ENCODE peak calls at places on chromosomes 6 and 20, in seven cellular contexts. N is mesenchymal stem cell, P is IMR-90, M is mesendoderm, E is H1, F is neuronal stem cell, I is H9. B is an unnamed sample.

GRCh38 chr6:16576391-16577368 is 184.6 kb downstream of the ATXN1 start:
- DNase-seq in I (no peak), N (peak), P (no peak), E (no peak), M (no peak), F (no peak), B (no peak)

GRCh38 chr6:14286144-14286543 is 168.6 kb downstream of the CD83 start:
- DNase-seq in M (no peak), I (no peak), P (peak), N (no peak), E (peak), F (no peak), B (no peak)

GRCh38 chr20:53574819-53575218 is 18.8 kb downstream of the ZNF217 start:
- DNase-seq in N (no peak), M (no peak), I (no peak), E (no peak), P (no peak), F (no peak), B (no peak)

GRCh38 chr6:41581381-41581991 is 35.3 kb downstream of the FOXP4 start:
- DNase-seq in P (peak), N (peak), E (no peak), F (no peak), I (no peak), M (no peak), B (no peak)

GRCh38 chr20:44467289-44467883 is 8.3 kb upstream of the TTPAL start:
- DNase-seq in M (no peak), F (no peak), N (peak), I (no peak), P (no peak), E (peak), B (no peak)

GRCh38 chr6:32785781-32786533 is 22.6 kb upstream of the HLA-DQB2 start:
- DNase-seq in M (peak), I (peak), F (peak), N (peak), P (peak), E (peak), B (peak)

GRCh38 chr6:169058634-169059033 is 195.0 kb downstream of the THBS2 start:
- DNase-seq in I (no peak), N (no peak), P (no peak), E (no peak), M (no peak), F (no peak), B (no peak)

GRCh38 chr6:24126586-24127192 is 674 bp downstream of the NRSN1 start:
- DNase-seq in E (peak), P (peak), N (peak), I (peak), M (peak), F (peak), B (peak)

GRCh38 chr20:18839507-18840247 is 26.1 kb downstream of the SCP2D1 start:
- DNase-seq in N (no peak), F (peak), M (no peak), I (no peak), E (no peak), P (no peak), B (no peak)

GRCh38 chr6:156283091-156283490 is 494.1 kb upstream of the ARID1B start:
- DNase-seq in M (peak), N (no peak), E (no peak), I (no peak), F (no peak), P (no peak), B (no peak)

GRCh38 chr6:56490994-56491393 is 151.7 kb downstream of the DST start:
- DNase-seq in E (no peak), P (peak), F (no peak), N (peak), M (no peak), I (no peak), B (peak)

GRCh38 chr20:57398901-57399535 is 7.8 kb downstream of the RBM38 start:
- DNase-seq in E (no peak), N (no peak), F (no peak), I (no peak), M (no peak), P (no peak), B (no peak)

GRCh38 chr6:79048611-79049010 is 29.4 kb downstream of the PHIP start:
- DNase-seq in E (no peak), N (peak), P (peak), M (peak), F (no peak), I (peak), B (peak)

GRCh38 chr6:150685860-150686259 is 86.2 kb downstream of the PLEKHG1 start:
- DNase-seq in P (peak), M (peak), N (no peak), E (peak), F (no peak), I (peak), B (peak)

GRCh38 chr20:59253779-59254319 is 46.6 kb upstream of the EDN3 start:
- DNase-seq in F (no peak), M (peak), P (no peak), E (no peak), N (no peak), I (no peak), B (no peak)

GRCh38 chr6:98844244-98845161 is 10.1 kb downstream of the POU3F2 start:
- DNase-seq in N (no peak), E (peak), P (no peak), I (no peak), F (peak), M (no peak), B (no peak)

GRCh38 chr6:112096901-112097300 is 9.5 kb downstream of the FAM229B start:
- DNase-seq in M (no peak), F (no peak), E (no peak), N (no peak), P (no peak), I (no peak), B (no peak)

GRCh38 chr20:56839791-56840190 is 210.7 kb downstream of the TFAP2C start:
- DNase-seq in M (no peak), N (no peak), P (no peak), E (no peak), F (no peak), I (no peak), B (no peak)

GRCh38 chr6:163863565-163863964 is 449.0 kb downstream of the QKI start:
- DNase-seq in N (no peak), I (peak), M (no peak), E (no peak), F (no peak), P (no peak), B (no peak)

GRCh38 chr6:119541132-119541905 is 191.8 kb upstream of the MAN1A1 start:
- DNase-seq in N (peak), F (no peak), E (no peak), M (no peak), I (no peak), P (peak), B (no peak)

GRCh38 chr6:74333406-74333805 is 637.4 kb downstream of the CD109 start:
- DNase-seq in P (peak), E (no peak), M (no peak), F (no peak), I (no peak), N (peak), B (no peak)

GRCh38 chr6:85130743-85131142 is 319.1 kb upstream of the NT5E start:
- DNase-seq in M (no peak), F (no peak), P (no peak), N (peak), I (no peak), E (no peak), B (no peak)

GRCh38 chr20:50415516-50416268 is 94.5 kb upstream of the PTPN1 start:
- DNase-seq in I (peak), E (peak), F (no peak), N (peak), P (peak), M (no peak), B (peak)

GRCh38 chr6:153312633-153313032 is 181.6 kb upstream of the RGS17 start:
- DNase-seq in F (no peak), N (peak), I (peak), P (peak), M (peak), E (peak), B (no peak)

GRCh38 chr20:57714409-57715267 is 4.8 kb upstream of the PMEPA1 start:
- DNase-seq in N (peak), F (no peak), P (peak), M (no peak), I (no peak), E (no peak), B (peak)

GRCh38 chr6:26571592-26572296 is 25.0 kb upstream of the ABT1 start:
- DNase-seq in N (peak), E (peak), F (peak), P (peak), I (peak), M (peak), B (peak)

GRCh38 chr6:14641401-14641800 is 523.8 kb downstream of the CD83 start:
- DNase-seq in E (no peak), M (peak), I (no peak), N (no peak), P (no peak), F (no peak), B (no peak)

GRCh38 chr20:25076731-25077609 is 5.0 kb downstream of the VSX1 start:
- DNase-seq in N (no peak), F (no peak), E (no peak), M (no peak), I (peak), P (peak), B (no peak)

GRCh38 chr6:39263299-39264037 is 34.2 kb upstream of the KCNK5 start:
- DNase-seq in N (no peak), I (no peak), E (no peak), M (peak), P (no peak), F (no peak), B (no peak)

GRCh38 chr6:85594197-85594930 is 706 bp upstream of the SNX14 start:
- DNase-seq in N (no peak), E (no peak), I (no peak), M (peak), P (peak), F (no peak), B (peak)

GRCh38 chr6:123962508-123962907 is 158.8 kb downstream of the NKAIN2 start:
- DNase-seq in N (no peak), F (no peak), E (no peak), I (no peak), M (no peak), P (no peak), B (no peak)

GRCh38 chr6:87436435-87436834 is 28.7 kb downstream of the CFAP206 start:
- DNase-seq in P (peak), F (peak), I (peak), E (peak), M (peak), N (peak), B (peak)

GRCh38 chr6:72894091-72894490 is 272.2 kb downstream of the KCNQ5 start:
- DNase-seq in E (no peak), F (no peak), N (no peak), M (no peak), I (no peak), P (no peak), B (no peak)

GRCh38 chr20:35344354-35344837 is 52.2 kb upstream of the FAM83C start:
- DNase-seq in N (peak), E (no peak), F (no peak), M (no peak), I (no peak), P (peak), B (no peak)

GRCh38 chr6:52106994-52107393 is 19.6 kb upstream of the PKHD1 start:
- DNase-seq in P (no peak), F (no peak), N (no peak), I (no peak), M (no peak), E (no peak), B (no peak)

GRCh38 chr6:52104979-52105378 is 17.6 kb upstream of the PKHD1 start:
- DNase-seq in I (no peak), P (no peak), F (no peak), M (no peak), N (no peak), E (no peak), B (no peak)

GRCh38 chr6:52103661-52104060 is 16.2 kb upstream of the PKHD1 start:
- DNase-seq in P (no peak), E (no peak), M (no peak), F (no peak), N (no peak), I (no peak), B (no peak)

GRCh38 chr6:52108128-52108527 is 20.7 kb upstream of the PKHD1 start:
- DNase-seq in I (peak), P (no peak), E (no peak), F (no peak), M (peak), N (no peak), B (no peak)

GRCh38 chr6:52109073-52109635 is 21.7 kb upstream of the PKHD1 start:
- DNase-seq in P (no peak), F (no peak), I (no peak), E (no peak), M (no peak), N (no peak), B (no peak)
- H2BK120ac ChIP-seq in P (no peak), F (no peak), I (no peak), E (no peak), M (no peak), N (no peak), B (no peak)

GRCh38 chr6:158285321-158285960 is 26.8 kb upstream of the TULP4 start:
- DNase-seq in N (no peak), F (peak), I (no peak), P (peak), E (no peak), M (no peak), B (no peak)

GRCh38 chr6:158278015-158278414 is 34.2 kb upstream of the TULP4 start:
- DNase-seq in I (no peak), F (no peak), M (no peak), P (no peak), E (no peak), N (no peak), B (no peak)

GRCh38 chr6:158283304-158284005 is 28.8 kb upstream of the TULP4 start:
- DNase-seq in P (peak), N (peak), I (peak), E (no peak), F (peak), M (peak), B (no peak)

GRCh38 chr6:158284340-158285210 is 27.7 kb upstream of the TULP4 start:
- DNase-seq in N (no peak), I (peak), M (peak), E (no peak), F (peak), P (peak), B (no peak)

GRCh38 chr6:158279615-158280014 is 32.6 kb upstream of the TULP4 start:
- DNase-seq in E (no peak), I (no peak), F (no peak), M (no peak), P (peak), N (no peak), B (no peak)
- H2BK120ac ChIP-seq in E (no peak), I (no peak), F (no peak), M (no peak), P (no peak), N (no peak), B (no peak)

GRCh38 chr6:126886106-126886505 is 232.4 kb upstream of the RSPO3 start:
- DNase-seq in E (no peak), I (no peak), P (no peak), N (peak), F (no peak), M (no peak), B (no peak)

GRCh38 chr6:126888727-126889725 is 229.4 kb upstream of the RSPO3 start:
- DNase-seq in I (no peak), P (no peak), E (no peak), N (no peak), M (peak), F (no peak), B (no peak)

GRCh38 chr6:126891158-126891557 is 227.3 kb upstream of the RSPO3 start:
- DNase-seq in E (no peak), P (no peak), I (no peak), M (no peak), F (no peak), N (no peak), B (no peak)

DNA sequence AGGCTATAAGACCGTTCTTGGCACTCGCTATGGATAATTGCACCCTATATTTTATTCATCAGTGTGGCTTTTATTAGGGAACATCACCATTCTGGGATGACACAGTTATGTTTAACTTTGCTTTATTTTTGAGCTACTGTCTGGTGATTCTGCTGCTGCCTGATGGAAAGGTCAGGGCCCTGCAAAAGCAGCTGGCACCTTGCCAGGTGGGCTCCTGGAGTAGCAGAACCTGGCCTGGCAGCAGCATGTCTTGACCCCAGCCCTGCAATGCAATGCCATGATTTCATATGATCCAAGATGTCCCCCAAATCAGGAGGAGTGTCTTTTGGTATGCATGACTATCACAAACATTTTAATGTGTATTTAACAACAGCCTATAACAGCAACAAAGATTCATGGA is 228.4 kb upstream of the RSPO3 start:
- DNase-seq in F (no peak), I (no peak), P (no peak), N (no peak), E (no peak), M (no peak), B (no peak)
- H2BK120ac ChIP-seq in F (no peak), I (no peak), P (no peak), N (no peak), E (no peak), M (no peak), B (no peak)

GRCh38 chr6:160221918-160222317 is 36.7 kb downstream of the SLC22A2 start:
- DNase-seq in F (no peak), M (no peak), E (no peak), P (no peak), I (no peak), N (no peak), B (no peak)
- H2BK120ac ChIP-seq in F (no peak), M (no peak), E (no peak), P (no peak), I (no peak), N (no peak), B (no peak)

GRCh38 chr20:62378215-62378614 is 8.7 kb upstream of the RPS21 start:
- DNase-seq in M (peak), I (peak), N (no peak), F (no peak), P (no peak), E (no peak), B (peak)
- H2BK120ac ChIP-seq in M (no peak), I (no peak), N (no peak), F (peak), P (no peak), E (no peak), B (peak)

GRCh38 chr6:137849076-137849708 is 17.9 kb upstream of the TNFAIP3 start:
- DNase-seq in M (no peak), F (no peak), P (peak), E (no peak), N (peak), I (no peak), B (peak)
- H2BK120ac ChIP-seq in M (no peak), F (no peak), P (peak), E (no peak), N (no peak), I (no peak), B (no peak)

B was measured in trophoblast cell.